ENCODE peak calls at places on chromosomes 7 and 10, in ten cellular contexts. X is SK-N-SH; R is Kasumi-1; J is G401; B is left kidney; H is iris pigment epithelial cell; V is activated CD4-positive, alpha-beta T cell treated with anti-CD3 and anti-CD28 coated beads for 4 hours; S is choroid plexus epithelial cell; Y is activated naive CD8-positive, alpha-beta T cell treated with anti-CD3 and anti-CD28 coated beads, Interleukin-2, amount 50 U/mL, for 24 hours; L is Right ventricle myocardium superior. C is an unnamed sample.

GRCh38 chr10:125266966-125267365 is 106.6 kb upstream of the CTBP2 start:
- DNase-seq in X (no peak), R (no peak), J (no peak), B (no peak), H (no peak), V (no peak), S (no peak), Y (no peak), L (no peak), C (no peak)

GRCh38 chr10:86684305-86684704 is 16.0 kb downstream of the LDB3 start:
- DNase-seq in X (peak), R (no peak), J (no peak), B (peak), H (no peak), V (no peak), S (peak), Y (no peak), L (peak), C (peak)

GRCh38 chr10:9762966-9763656 is 1254.6 kb upstream of the CELF2 start:
- DNase-seq in X (no peak), R (no peak), J (no peak), B (no peak), H (peak), V (no peak), S (peak), Y (no peak), L (no peak), C (no peak)

GRCh38 chr10:3124412-3125175 is 48.0 kb downstream of the PITRM1 start:
- DNase-seq in X (no peak), R (no peak), J (no peak), B (no peak), H (no peak), V (no peak), S (no peak), Y (no peak), L (no peak), C (no peak)

GRCh38 chr7:199465-200249 is 7.3 kb downstream of the FAM20C start:
- DNase-seq in X (no peak), R (no peak), J (no peak), B (no peak), H (no peak), V (no peak), S (no peak), Y (no peak), L (no peak), C (no peak)

GRCh38 chr10:84012831-84013458 is 126.4 kb upstream of the GHITM start:
- DNase-seq in X (no peak), R (no peak), J (no peak), B (no peak), H (no peak), V (no peak), S (no peak), Y (no peak), L (no peak), C (no peak)

GRCh38 chr7:155282671-155283070 is 15.0 kb upstream of the INSIG1 start:
- DNase-seq in X (no peak), R (no peak), J (no peak), B (no peak), H (no peak), V (no peak), S (no peak), Y (no peak), L (no peak), C (no peak)

GRCh38 chr7:84677386-84677785 is 482.8 kb upstream of the SEMA3A start:
- DNase-seq in X (no peak), R (no peak), J (no peak), B (no peak), H (peak), V (no peak), S (peak), Y (no peak), L (no peak), C (no peak)

GRCh38 chr7:131007439-131008330 is 273.7 kb upstream of the KLF14 start:
- DNase-seq in X (peak), R (peak), J (peak), B (peak), H (peak), V (peak), S (peak), Y (peak), L (peak), C (peak)

GRCh38 chr7:55060690-55061414 is 42.0 kb downstream of the EGFR start:
- DNase-seq in X (no peak), R (no peak), J (no peak), B (no peak), H (peak), V (no peak), S (peak), Y (no peak), L (no peak), C (no peak)

GRCh38 chr10:92291610-92291859 is 568 bp downstream of the MARCHF5 start:
- DNase-seq in X (no peak), R (no peak), J (no peak), B (no peak), H (no peak), V (no peak), S (no peak), Y (no peak), L (no peak), C (no peak)

GRCh38 chr7:80918406-80918805 is 445 bp downstream of the SEMA3C start:
- DNase-seq in X (no peak), R (no peak), J (no peak), B (peak), H (peak), V (no peak), S (peak), Y (no peak), L (no peak), C (peak)

GRCh38 chr7:124084024-124084423 is 51.2 kb upstream of the TMEM229A start:
- DNase-seq in X (peak), R (peak), J (peak), B (peak), H (no peak), V (no peak), S (no peak), Y (no peak), L (no peak), C (no peak)

GRCh38 chr10:124990671-124991625 is 49.0 kb downstream of the ZRANB1 start:
- DNase-seq in X (no peak), R (no peak), J (no peak), B (no peak), H (no peak), V (no peak), S (no peak), Y (no peak), L (no peak), C (no peak)

GRCh38 chr7:22430457-22430856 is 69.5 kb downstream of the STEAP1B start:
- DNase-seq in X (no peak), R (no peak), J (no peak), B (no peak), H (peak), V (no peak), S (peak), Y (no peak), L (no peak), C (peak)

GRCh38 chr10:3935141-3935540 is 150.1 kb upstream of the KLF6 start:
- DNase-seq in X (no peak), R (no peak), J (no peak), B (peak), H (peak), V (peak), S (peak), Y (peak), L (no peak), C (no peak)

GRCh38 chr7:18429547-18429946 is 66.0 kb upstream of the HDAC9 start:
- DNase-seq in X (no peak), R (no peak), J (no peak), B (no peak), H (peak), V (no peak), S (peak), Y (no peak), L (no peak), C (peak)

GRCh38 chr10:24553051-24553612 is 170.6 kb downstream of the ARHGAP21 start:
- DNase-seq in X (no peak), R (no peak), J (no peak), B (no peak), H (no peak), V (no peak), S (no peak), Y (no peak), L (no peak), C (peak)

GRCh38 chr10:112004075-112004474 is 179.5 kb downstream of the GPAM start:
- DNase-seq in X (no peak), R (no peak), J (no peak), B (no peak), H (no peak), V (no peak), S (no peak), Y (no peak), L (no peak), C (no peak)